ENCODE peak calls at places on chromosome 17, in nine cellular contexts. F, H, Q, N, C, X, B, U and M are unnamed samples.

GRCh38 chr17:31877911-31878702 is 19.1 kb upstream of the COPRS start:
- DNase-seq in U (peak; percentile 85), F (no peak), C (no peak), B (no peak), H (no peak), Q (peak; percentile 98), N (no peak), X (no peak), M (no peak)

GRCh38 chr17:14320734-14321475 is 20.0 kb downstream of the HS3ST3B1 start:
- DNase-seq in N (no peak), F (no peak), X (no peak), H (no peak), Q (peak; percentile 38), C (no peak), B (no peak), U (no peak), M (no peak)

GRCh38 chr17:64399071-64399766 is 8.6 kb upstream of the PECAM1 start:
- DNase-seq in C (no peak), B (no peak), N (no peak), X (no peak), U (no peak), H (peak; percentile 61), Q (no peak), F (no peak), M (no peak)

GRCh38 chr17:4903051-4903818 is at the start of gene CHRNE:
- DNase-seq in N (peak; percentile 93), F (no peak), X (peak; percentile 71), H (peak; percentile 92), U (peak; percentile 76), Q (peak; percentile 76), B (peak; percentile 68), C (peak; percentile 87), M (peak; percentile 59)

GRCh38 chr17:2186937-2187336 is 116.6 kb downstream of the SMG6 start:
- DNase-seq in N (no peak), X (no peak), U (no peak), Q (no peak), B (no peak), H (no peak), F (no peak), C (no peak), M (no peak)

GRCh38 chr17:33151565-33151964 is 141.5 kb downstream of the ASIC2 start:
- DNase-seq in F (no peak), X (no peak), H (no peak), N (no peak), Q (no peak), U (no peak), B (no peak), C (no peak), M (no peak)

GRCh38 chr17:12078791-12079190 is 58.1 kb downstream of the MAP2K4 start:
- DNase-seq in H (peak; percentile 67), U (peak; percentile 76), C (no peak), N (no peak), X (no peak), Q (peak; percentile 89), B (peak; percentile 69), F (peak; percentile 18), M (peak; percentile 66)

GRCh38 chr17:2705263-2705662 is 6.3 kb downstream of the CLUH start:
- DNase-seq in N (peak; percentile 55), Q (peak; percentile 76), C (no peak), H (no peak), F (no peak), B (no peak), X (no peak), U (peak; percentile 83), M (peak; percentile 85)

GRCh38 chr17:32265192-32265895 is at the start of gene RHBDL3:
- DNase-seq in N (no peak), F (no peak), X (no peak), U (no peak), B (no peak), Q (no peak), H (no peak), C (no peak), M (peak; percentile 20)

GRCh38 chr17:76710863-76711611 is at the start of gene MXRA7:
- DNase-seq in H (peak; percentile 67), F (no peak), Q (peak; percentile 62), N (peak; percentile 84), U (no peak), B (peak; percentile 65), X (no peak), C (no peak), M (peak; percentile 87)

GRCh38 chr17:76753061-76753961 is 15.4 kb downstream of the MFSD11 start:
- DNase-seq in F (no peak), U (no peak), C (no peak), B (no peak), Q (no peak), N (no peak), H (peak; percentile 20), X (no peak), M (no peak)

GRCh38 chr17:31308372-31308905 is 5.4 kb downstream of the EVI2B start:
- DNase-seq in F (no peak), U (no peak), Q (no peak), B (no peak), X (no peak), C (no peak), H (no peak), N (no peak), M (no peak)

GRCh38 chr17:49471769-49472168 is 23.3 kb upstream of the NGFR start:
- DNase-seq in F (no peak), N (no peak), B (no peak), C (no peak), H (no peak), X (no peak), U (no peak), Q (no peak), M (no peak)

GRCh38 chr17:49703557-49704277 is 4.0 kb downstream of the SLC35B1 start:
- DNase-seq in F (peak; percentile 11), Q (peak; percentile 40), C (peak; percentile 38), U (peak; percentile 17), H (peak; percentile 58), B (peak; percentile 49), X (peak; percentile 18), N (no peak), M (peak; percentile 74)

GRCh38 chr17:21193031-21193430 is 20.9 kb downstream of the TMEM11 start:
- DNase-seq in U (no peak), C (no peak), X (no peak), B (no peak), H (no peak), N (no peak), F (no peak), Q (no peak), M (no peak)

GRCh38 chr17:34637548-34638525 is 58.5 kb downstream of the TMEM132E start:
- DNase-seq in N (peak; percentile 74), B (peak; percentile 69), Q (peak; percentile 31), H (peak; percentile 63), U (peak; percentile 25), X (peak; percentile 25), F (peak; percentile 25), C (peak; percentile 40), M (peak; percentile 62)
- H3K4me3 ChIP-seq in N (peak overlapping the region; percentile 40), B (peak overlapping the region; percentile 17), Q (no peak overlapping the region), H (no peak overlapping the region), U (no peak overlapping the region), X (no peak overlapping the region), F (peak overlapping the region; percentile 31), C (no peak overlapping the region), M (no peak overlapping the region)

DNA sequence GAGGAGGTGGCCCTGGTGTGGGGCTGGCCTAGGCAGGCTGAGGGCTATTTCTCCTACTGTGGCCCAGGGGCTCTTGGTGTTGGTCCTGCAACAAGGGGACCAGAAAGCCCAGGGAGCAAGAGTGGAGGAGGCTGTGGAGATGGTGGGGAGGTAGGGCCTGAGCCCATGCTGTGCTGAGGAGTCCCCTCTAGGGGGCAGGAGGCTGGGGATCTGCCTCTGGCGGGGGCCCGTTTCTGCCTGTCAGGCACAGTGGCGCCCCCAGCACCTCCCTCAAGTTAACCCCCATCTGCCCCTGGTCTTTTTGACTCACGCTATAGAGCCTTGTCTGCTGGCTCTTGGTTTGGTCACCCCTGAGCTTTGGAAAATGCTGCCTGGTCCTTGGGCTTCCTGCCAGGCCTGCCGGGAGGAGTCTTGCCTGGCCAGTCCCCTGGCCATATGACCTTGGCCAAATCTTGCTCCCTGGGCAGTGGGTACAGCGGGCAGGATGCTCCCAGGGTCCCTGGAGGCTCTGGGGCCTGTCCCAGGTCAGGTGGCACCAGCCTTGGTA is 5.9 kb downstream of the BAIAP2 start:
- DNase-seq in H (no peak), C (no peak), U (no peak), F (no peak), B (no peak), N (no peak), X (no peak), Q (no peak), M (no peak)
- TF ChIP-seq CTCF in H (peak; percentile 46), C (no peak), U (peak; percentile 71), F (peak; percentile 58), B (peak; percentile 52), N (no peak), X (peak; percentile 89), Q (peak; percentile 49), M (peak; percentile 48)

GRCh38 chr17:57050303-57050702 is 34.7 kb upstream of the AKAP1 start:
- DNase-seq in H (no peak), U (no peak), B (no peak), X (no peak), C (no peak), N (no peak), F (no peak), Q (no peak), M (no peak)

GRCh38 chr17:57044976-57045867 is 39.8 kb upstream of the AKAP1 start:
- DNase-seq in U (no peak), F (no peak), X (no peak), H (no peak), N (no peak), Q (no peak), C (no peak), B (no peak), M (no peak)

GRCh38 chr17:57048096-57048495 is 37.0 kb upstream of the AKAP1 start:
- DNase-seq in X (no peak), F (no peak), Q (no peak), C (no peak), N (no peak), B (no peak), H (peak; percentile 66), U (no peak), M (no peak)

GRCh38 chr17:57043276-57043675 is 41.8 kb upstream of the AKAP1 start:
- DNase-seq in B (no peak), F (no peak), X (no peak), Q (no peak), C (no peak), U (no peak), N (no peak), H (no peak), M (no peak)

GRCh38 chr17:57045868-57046671 is 39.0 kb upstream of the AKAP1 start:
- DNase-seq in Q (no peak), C (no peak), N (peak; percentile 63), X (no peak), U (no peak), B (no peak), H (no peak), F (no peak), M (peak; percentile 26)
- H3K4me3 ChIP-seq in Q (no peak overlapping the region), C (no peak overlapping the region), N (peak overlapping the region; percentile 41), X (no peak overlapping the region), U (peak overlapping the region; percentile 12), B (no peak overlapping the region), H (no peak overlapping the region), F (peak overlapping the region; percentile 5), M (no peak overlapping the region)

DNA sequence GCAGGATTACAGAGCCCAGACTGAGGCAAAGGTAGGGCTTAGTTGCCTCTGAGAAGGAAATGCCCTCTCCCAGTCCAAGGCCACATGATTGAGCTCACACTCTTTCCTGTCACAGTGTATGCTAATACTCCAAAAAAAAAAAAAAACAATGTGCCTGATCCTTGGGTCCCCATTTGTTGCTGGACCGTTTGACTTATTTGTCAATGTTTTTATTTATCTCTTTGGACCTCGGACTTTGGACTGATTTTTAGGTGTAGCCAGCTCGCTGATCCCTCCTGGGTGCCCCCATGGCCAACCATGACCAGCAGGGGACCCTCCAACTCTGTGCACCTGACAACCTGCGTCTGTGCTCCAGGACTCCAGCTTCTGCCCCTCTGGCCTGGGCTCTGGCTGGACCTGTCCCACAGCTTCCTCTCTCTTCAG is 622 bp upstream of the CCL16 start:
- DNase-seq in Q (no peak), C (no peak), U (no peak), N (no peak), X (no peak), H (no peak), F (no peak), B (no peak), M (no peak)
- TF ChIP-seq CTCF in Q (no peak), C (peak; percentile 6), U (no peak), N (no peak), X (no peak), H (no peak), F (no peak), B (no peak), M (no peak)